ENCODE peak calls at places on chromosomes 5 and 9, in five cellular contexts. Z is cardiac fibroblast, W is choroid plexus epithelial cell, H is fibroblast of the aortic adventitia, L is BJ. D is an unnamed sample.
A peak's percentile ranks its signal among the peaks of the same experiment; 100 is the strongest.

GRCh38 chr5:82019342-82020138 is 47.7 kb downstream of the ATG10 start:
- DNase-seq in Z (no peak), L (no peak), W (no peak), H (peak; percentile 17), D (no peak)

GRCh38 chr9:70588999-70589398 is 174.5 kb upstream of the KLF9 start:
- DNase-seq in Z (peak; percentile 16), L (no peak), H (no peak), W (no peak), D (no peak)

GRCh38 chr9:125330587-125330986 is 69.0 kb downstream of the GAPVD1 start:
- DNase-seq in H (no peak), Z (no peak), L (no peak), W (no peak), D (no peak)

GRCh38 chr5:83414601-83415000 is 56.9 kb upstream of the VCAN start:
- DNase-seq in H (peak; percentile 50), Z (peak; percentile 41), W (no peak), L (no peak), D (no peak)

GRCh38 chr5:150777685-150778084 is 872 bp upstream of the SMIM3 start:
- DNase-seq in H (no peak), L (no peak), W (no peak), Z (peak; percentile 23), D (no peak)

GRCh38 chr9:76394896-76395244 is 644 bp upstream of the RFK start:
- DNase-seq in H (peak; percentile 42), W (no peak), Z (no peak), L (no peak), D (peak; percentile 35)

GRCh38 chr5:142644127-142644526 is 41.8 kb downstream of the FGF1 start:
- DNase-seq in W (no peak), Z (peak; percentile 67), L (no peak), H (peak; percentile 25), D (no peak)

GRCh38 chr5:82164957-82165698 is 113.0 kb downstream of the RPS23 start:
- DNase-seq in W (peak; percentile 84), H (peak; percentile 61), Z (peak; percentile 78), L (no peak), D (no peak)

GRCh38 chr9:131379056-131379455 is 14.8 kb upstream of the PRRC2B start:
- DNase-seq in Z (no peak), L (no peak), H (no peak), W (no peak), D (no peak)

GRCh38 chr9:4886698-4887097 is 94.0 kb downstream of the RCL1 start:
- DNase-seq in H (no peak), Z (no peak), L (no peak), W (no peak), D (no peak)

GRCh38 chr5:168159425-168159824 is 132.0 kb upstream of the WWC1 start:
- DNase-seq in L (no peak), W (no peak), Z (no peak), H (no peak), D (peak; percentile 53)

GRCh38 chr9:87534957-87535356 is 37.3 kb downstream of the DAPK1 start:
- DNase-seq in L (no peak), W (no peak), H (no peak), Z (no peak), D (no peak)
- TF ChIP-seq CTCF in L (no peak), W (no peak), H (no peak), Z (no peak), D (no peak)

GRCh38 chr5:123937230-123937629 is 425.3 kb downstream of the CSNK1G3 start:
- DNase-seq in Z (peak; percentile 88), H (peak; percentile 73), L (no peak), W (peak; percentile 83), D (peak; percentile 32)
- TF ChIP-seq CTCF in Z (peak; percentile 67), H (peak; percentile 58), L (peak; percentile 57), W (peak; percentile 70), D (peak; percentile 52)

DNA sequence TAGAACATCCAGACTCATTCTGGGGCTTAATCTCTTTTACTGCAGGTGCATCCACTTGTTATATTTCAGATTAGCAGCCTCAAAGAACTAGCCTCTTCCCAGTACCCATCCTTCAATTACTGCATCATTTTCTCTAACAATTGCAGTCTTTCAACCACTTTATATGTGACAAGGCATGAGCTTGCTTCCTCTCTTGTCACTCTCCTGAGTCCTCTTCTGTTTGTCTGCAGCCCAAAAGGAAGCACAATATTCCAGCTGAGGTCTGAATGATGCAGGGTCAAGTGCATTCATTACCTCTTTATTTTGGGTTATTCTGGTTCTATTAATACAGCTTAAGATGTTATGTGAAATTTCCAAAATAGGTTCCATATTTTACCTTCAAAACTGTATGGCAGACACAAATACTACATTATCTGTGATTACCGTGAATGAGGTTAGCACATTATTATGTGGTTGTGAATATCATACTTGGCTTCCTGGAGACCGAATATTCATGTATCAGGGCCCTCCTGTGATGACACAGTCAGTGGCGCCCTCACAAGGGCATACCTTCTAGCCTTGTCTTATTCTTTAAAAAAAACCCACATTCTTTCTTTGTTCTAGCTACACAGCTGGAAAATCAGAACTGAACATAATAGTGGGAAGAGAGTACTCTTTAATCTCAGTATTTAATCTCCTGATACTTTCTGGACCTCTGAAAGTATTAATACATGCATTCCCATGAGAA is 323.8 kb downstream of the PDE4D start:
- DNase-seq in L (no peak), H (no peak), Z (no peak), W (peak; percentile 53), D (no peak)
- TF ChIP-seq CTCF in L (no peak), H (no peak), Z (no peak), W (peak; percentile 29), D (no peak)

GRCh38 chr5:103385722-103386121 is 127.2 kb downstream of the MACIR start:
- DNase-seq in Z (no peak), W (peak; percentile 24), H (no peak), L (no peak), D (no peak)

GRCh38 chr5:103393131-103393754 is 134.7 kb downstream of the MACIR start:
- DNase-seq in L (peak; percentile 37), H (peak; percentile 44), W (peak; percentile 60), Z (peak; percentile 65), D (no peak)

GRCh38 chr5:103389362-103389761 is 130.8 kb downstream of the MACIR start:
- DNase-seq in H (no peak), L (no peak), Z (no peak), W (no peak), D (no peak)

GRCh38 chr5:103391659-103392058 is 133.1 kb downstream of the MACIR start:
- DNase-seq in W (no peak), H (no peak), L (no peak), Z (no peak), D (no peak)

DNA sequence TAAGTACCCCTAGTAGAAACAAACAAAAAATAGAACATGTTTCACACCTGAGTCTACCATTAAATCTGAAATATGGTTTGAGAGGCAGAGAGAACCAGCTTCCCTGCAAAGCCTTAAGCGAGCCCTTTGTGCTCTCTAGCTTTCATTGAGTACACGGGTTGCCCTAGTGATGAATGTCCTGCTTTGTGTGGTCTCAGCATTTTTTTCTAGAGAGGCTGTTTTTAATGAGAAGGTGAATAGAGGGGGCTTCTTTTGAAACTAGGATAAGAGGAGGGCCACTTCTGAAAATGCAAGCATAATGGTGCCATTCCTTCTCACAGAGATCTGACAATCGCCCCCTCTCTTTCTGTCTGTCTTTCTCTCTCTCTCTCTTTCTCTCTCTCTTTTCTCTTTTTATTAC is 131.3 kb downstream of the MACIR start:
- DNase-seq in L (no peak), H (no peak), Z (no peak), W (no peak), D (no peak)
- TF ChIP-seq CTCF in L (no peak), H (no peak), Z (no peak), W (no peak), D (no peak)

DNA sequence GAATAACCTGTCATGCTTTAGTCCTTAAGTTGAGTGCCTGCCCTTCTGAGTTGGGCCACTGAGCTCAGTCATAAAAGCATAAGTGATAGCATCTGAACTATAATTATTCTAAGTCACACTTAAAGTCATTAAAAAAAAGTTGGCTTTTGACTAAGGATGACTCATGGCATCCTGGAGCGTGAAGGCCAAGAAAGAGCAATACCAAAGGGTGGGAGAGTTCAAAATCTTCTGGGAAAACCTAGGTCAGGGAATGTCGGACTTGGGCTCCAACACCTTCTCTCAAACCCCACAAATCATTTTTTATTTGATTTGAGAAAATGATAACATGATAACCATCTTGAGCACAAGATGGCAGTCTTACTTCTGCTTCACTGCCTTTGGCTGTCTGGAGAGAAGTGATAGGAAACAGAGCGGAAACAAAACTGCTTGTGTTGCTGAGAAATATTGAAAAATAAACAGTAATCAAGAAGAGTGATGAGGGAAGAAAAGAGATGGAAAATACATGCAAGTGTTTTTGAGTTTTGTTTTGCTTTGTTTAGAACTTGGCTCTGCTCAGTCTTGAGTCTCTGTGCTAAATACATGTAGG is 16.9 kb upstream of the NTRK2 start:
- DNase-seq in L (no peak), Z (no peak), H (no peak), W (no peak), D (no peak)
- TF ChIP-seq CTCF in L (no peak), Z (no peak), H (no peak), W (no peak), D (no peak)

GRCh38 chr5:62271870-62272269 is 34.1 kb upstream of the KIF2A start:
- DNase-seq in L (no peak), Z (no peak), H (no peak), W (no peak), D (no peak)
- TF ChIP-seq CTCF in L (no peak), Z (no peak), H (peak; percentile 13), W (no peak), D (no peak)

DNA sequence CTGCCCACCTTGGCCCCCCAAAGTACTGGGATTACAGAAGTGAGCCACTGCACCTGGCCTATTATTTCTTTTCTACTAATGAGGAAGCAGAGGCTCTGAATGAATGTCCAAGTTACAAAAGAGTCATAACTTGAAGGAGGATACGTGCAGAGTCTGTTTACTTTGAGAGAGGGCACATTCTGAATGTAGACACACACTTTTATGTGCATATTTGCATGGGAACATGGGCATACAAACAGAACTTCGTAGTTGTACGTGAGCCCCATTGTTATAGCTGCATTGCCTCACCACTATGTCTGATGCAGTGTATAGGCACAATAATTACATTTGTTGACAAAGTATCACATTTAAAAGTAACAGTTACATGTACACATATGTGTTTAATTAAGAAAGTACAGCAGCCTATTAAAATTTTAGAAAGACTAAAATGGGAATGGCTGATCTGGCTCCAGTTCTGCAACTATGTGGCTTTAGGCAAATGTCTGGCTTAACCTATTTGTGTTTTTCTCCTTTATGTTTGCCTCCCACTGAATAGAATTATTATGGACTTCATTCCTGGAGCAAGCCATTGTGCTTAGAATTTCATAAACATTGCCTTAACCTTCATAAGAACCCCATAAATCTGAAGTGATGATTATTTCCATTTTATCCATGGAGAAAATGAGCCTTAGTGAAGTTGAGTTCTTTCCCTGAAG is 2.9 kb upstream of the DPYSL3 start:
- DNase-seq in H (no peak), Z (no peak), W (no peak), L (no peak), D (no peak)
- TF ChIP-seq CTCF in H (no peak), Z (no peak), W (no peak), L (no peak), D (no peak)

GRCh38 chr5:320524-321232 is 836 bp upstream of the AHRR start:
- DNase-seq in H (no peak), W (no peak), L (no peak), Z (no peak), D (no peak)
- TF ChIP-seq CTCF in H (no peak), W (no peak), L (no peak), Z (no peak), D (no peak)

GRCh38 chr9:133664651-133665050 is 28.5 kb downstream of the DBH start:
- DNase-seq in L (no peak), H (no peak), W (no peak), Z (no peak), D (no peak)
- TF ChIP-seq CTCF in L (no peak), H (no peak), W (peak; percentile 29), Z (no peak), D (no peak)

D was measured in endothelial cell.